ENCODE peak calls at places on chromosomes 6 and 20, in five cellular contexts. One of them, this sample, is unnamed. For H3K9me3, the result is how much of the 10 kb centered on the place peaks cover.

GRCh38 chr6:41719796-41720620 is 15.4 kb downstream of the TFEB start:
- DNase-seq in adrenal gland: no peak
- DNase-seq in heart left ventricle: no peak
- DNase-seq in left ventricle myocardium inferior: no peak
- DNase-seq in tibial nerve: no peak
- DNase-seq in this sample: no peak

GRCh38 chr6:128739112-128739511 is 143.8 kb upstream of the LAMA2 start:
- DNase-seq in tibial nerve: no peak
- DNase-seq in adrenal gland: no peak
- DNase-seq in left ventricle myocardium inferior: no peak
- DNase-seq in heart left ventricle: no peak
- DNase-seq in this sample: no peak

GRCh38 chr6:136791296-136792065 is 796 bp downstream of the MAP3K5 start:
- DNase-seq in left ventricle myocardium inferior: peak
- DNase-seq in heart left ventricle: peak
- DNase-seq in adrenal gland: peak
- DNase-seq in tibial nerve: peak
- DNase-seq in this sample: peak

GRCh38 chr6:105199711-105200110 is 19.9 kb upstream of the POPDC3 start:
- DNase-seq in heart left ventricle: peak
- DNase-seq in tibial nerve: no peak
- DNase-seq in adrenal gland: no peak
- DNase-seq in left ventricle myocardium inferior: peak
- DNase-seq in this sample: no peak

GRCh38 chr20:36493013-36493800 is 48.1 kb upstream of the MYL9 start:
- DNase-seq in heart left ventricle: no peak
- DNase-seq in tibial nerve: no peak
- DNase-seq in left ventricle myocardium inferior: no peak
- DNase-seq in adrenal gland: no peak
- DNase-seq in this sample: no peak

GRCh38 chr20:56579261-56579660 is 46.2 kb downstream of the FAM209B start:
- DNase-seq in left ventricle myocardium inferior: no peak
- DNase-seq in adrenal gland: no peak
- DNase-seq in heart left ventricle: no peak
- DNase-seq in tibial nerve: no peak
- DNase-seq in this sample: no peak

GRCh38 chr6:28880894-28881780 is 42.6 kb downstream of the TRIM27 start:
- DNase-seq in adrenal gland: peak
- DNase-seq in heart left ventricle: peak
- DNase-seq in left ventricle myocardium inferior: peak
- DNase-seq in tibial nerve: peak
- DNase-seq in this sample: peak

GRCh38 chr6:34154668-34155447 is 9.0 kb upstream of the GRM4 start:
- DNase-seq in heart left ventricle: peak
- DNase-seq in left ventricle myocardium inferior: peak
- DNase-seq in tibial nerve: no peak
- DNase-seq in adrenal gland: peak
- DNase-seq in this sample: peak

GRCh38 chr6:169530762-169531143 is 171.1 kb downstream of the WDR27 start:
- DNase-seq in left ventricle myocardium inferior: no peak
- DNase-seq in adrenal gland: no peak
- DNase-seq in heart left ventricle: no peak
- DNase-seq in tibial nerve: no peak
- DNase-seq in this sample: no peak

GRCh38 chr20:3679749-3680700 is 1.8 kb downstream of the ADAM33 start:
- DNase-seq in left ventricle myocardium inferior: peak
- DNase-seq in heart left ventricle: no peak
- DNase-seq in adrenal gland: no peak
- DNase-seq in tibial nerve: no peak
- DNase-seq in this sample: no peak

GRCh38 chr20:6178537-6178936 is 55.7 kb upstream of the FERMT1 start:
- DNase-seq in tibial nerve: no peak
- DNase-seq in heart left ventricle: no peak
- DNase-seq in adrenal gland: no peak
- DNase-seq in left ventricle myocardium inferior: no peak
- DNase-seq in this sample: peak

GRCh38 chr6:47262226-47262625 is 47.5 kb downstream of the TNFRSF21 start:
- DNase-seq in tibial nerve: no peak
- DNase-seq in adrenal gland: no peak
- DNase-seq in left ventricle myocardium inferior: no peak
- DNase-seq in heart left ventricle: no peak
- DNase-seq in this sample: no peak

GRCh38 chr6:97186416-97186999 is 96.5 kb downstream of the MMS22L start:
- DNase-seq in left ventricle myocardium inferior: peak
- DNase-seq in adrenal gland: peak
- DNase-seq in heart left ventricle: peak
- DNase-seq in tibial nerve: peak
- DNase-seq in this sample: peak

GRCh38 chr6:111663232-111663631 is 57.6 kb upstream of the TRAF3IP2 start:
- DNase-seq in left ventricle myocardium inferior: peak
- DNase-seq in adrenal gland: no peak
- DNase-seq in tibial nerve: no peak
- DNase-seq in heart left ventricle: no peak
- DNase-seq in this sample: no peak

GRCh38 chr6:115882174-115882573 is 178.5 kb downstream of the FRK start:
- DNase-seq in left ventricle myocardium inferior: no peak
- DNase-seq in tibial nerve: no peak
- DNase-seq in heart left ventricle: no peak
- DNase-seq in adrenal gland: no peak
- DNase-seq in this sample: no peak

GRCh38 chr6:162190936-162191335 is 536.6 kb downstream of the PRKN start:
- DNase-seq in adrenal gland: no peak
- DNase-seq in left ventricle myocardium inferior: no peak
- DNase-seq in heart left ventricle: no peak
- DNase-seq in tibial nerve: no peak
- DNase-seq in this sample: no peak

GRCh38 chr6:119311514-119312142 is 37.9 kb downstream of the MAN1A1 start:
- DNase-seq in tibial nerve: no peak
- DNase-seq in left ventricle myocardium inferior: no peak
- DNase-seq in adrenal gland: no peak
- DNase-seq in heart left ventricle: no peak
- DNase-seq in this sample: peak

GRCh38 chr6:90369024-90369519 is 72.4 kb upstream of the BACH2 start:
- DNase-seq in left ventricle myocardium inferior: peak
- DNase-seq in adrenal gland: peak
- DNase-seq in tibial nerve: peak
- DNase-seq in heart left ventricle: peak
- DNase-seq in this sample: peak

GRCh38 chr20:50283922-50284810 is 93.5 kb downstream of the CEBPB start:
- DNase-seq in left ventricle myocardium inferior: no peak
- DNase-seq in heart left ventricle: no peak
- DNase-seq in tibial nerve: no peak
- DNase-seq in adrenal gland: no peak
- DNase-seq in this sample: no peak

GRCh38 chr20:51469578-51470520 is 72.7 kb downstream of the NFATC2 start:
- DNase-seq in heart left ventricle: no peak
- DNase-seq in adrenal gland: no peak
- DNase-seq in left ventricle myocardium inferior: no peak
- DNase-seq in tibial nerve: no peak
- DNase-seq in this sample: no peak

GRCh38 chr6:3053231-3053508 is 15.1 kb upstream of the RIPK1 start:
- DNase-seq in adrenal gland: no peak
- DNase-seq in heart left ventricle: no peak
- DNase-seq in left ventricle myocardium inferior: no peak
- DNase-seq in tibial nerve: no peak
- DNase-seq in this sample: no peak

GRCh38 chr6:6685249-6685667 is 96.7 kb downstream of the LY86 start:
- DNase-seq in left ventricle myocardium inferior: no peak
- DNase-seq in heart left ventricle: no peak
- DNase-seq in tibial nerve: no peak
- DNase-seq in adrenal gland: no peak
- DNase-seq in this sample: no peak

GRCh38 chr6:161067749-161068148 is 76.2 kb downstream of the MAP3K4 start:
- DNase-seq in left ventricle myocardium inferior: no peak
- DNase-seq in adrenal gland: no peak
- DNase-seq in heart left ventricle: no peak
- DNase-seq in tibial nerve: no peak
- DNase-seq in this sample: no peak

GRCh38 chr20:1491891-1492642 is 847 bp upstream of the SIRPB2 start:
- DNase-seq in left ventricle myocardium inferior: no peak
- DNase-seq in adrenal gland: no peak
- DNase-seq in tibial nerve: no peak
- DNase-seq in heart left ventricle: no peak
- DNase-seq in this sample: no peak

GRCh38 chr6:14658909-14659561 is 541.5 kb downstream of the CD83 start:
- DNase-seq in left ventricle myocardium inferior: no peak
- DNase-seq in heart left ventricle: no peak
- DNase-seq in tibial nerve: no peak
- DNase-seq in adrenal gland: no peak
- DNase-seq in this sample: no peak

GRCh38 chr20:23622839-23623343 is 14.9 kb downstream of the CST3 start:
- DNase-seq in adrenal gland: peak
- DNase-seq in heart left ventricle: peak
- DNase-seq in left ventricle myocardium inferior: peak
- DNase-seq in tibial nerve: peak
- DNase-seq in this sample: no peak

GRCh38 chr20:59205044-59205443 is 41.4 kb downstream of the ZNF831 start:
- DNase-seq in adrenal gland: no peak
- DNase-seq in tibial nerve: no peak
- DNase-seq in left ventricle myocardium inferior: no peak
- DNase-seq in heart left ventricle: no peak
- DNase-seq in this sample: no peak

GRCh38 chr20:38453941-38454340 is 18.7 kb upstream of the RALGAPB start:
- DNase-seq in heart left ventricle: no peak
- DNase-seq in left ventricle myocardium inferior: no peak
- DNase-seq in adrenal gland: no peak
- DNase-seq in tibial nerve: no peak
- DNase-seq in this sample: no peak

DNA sequence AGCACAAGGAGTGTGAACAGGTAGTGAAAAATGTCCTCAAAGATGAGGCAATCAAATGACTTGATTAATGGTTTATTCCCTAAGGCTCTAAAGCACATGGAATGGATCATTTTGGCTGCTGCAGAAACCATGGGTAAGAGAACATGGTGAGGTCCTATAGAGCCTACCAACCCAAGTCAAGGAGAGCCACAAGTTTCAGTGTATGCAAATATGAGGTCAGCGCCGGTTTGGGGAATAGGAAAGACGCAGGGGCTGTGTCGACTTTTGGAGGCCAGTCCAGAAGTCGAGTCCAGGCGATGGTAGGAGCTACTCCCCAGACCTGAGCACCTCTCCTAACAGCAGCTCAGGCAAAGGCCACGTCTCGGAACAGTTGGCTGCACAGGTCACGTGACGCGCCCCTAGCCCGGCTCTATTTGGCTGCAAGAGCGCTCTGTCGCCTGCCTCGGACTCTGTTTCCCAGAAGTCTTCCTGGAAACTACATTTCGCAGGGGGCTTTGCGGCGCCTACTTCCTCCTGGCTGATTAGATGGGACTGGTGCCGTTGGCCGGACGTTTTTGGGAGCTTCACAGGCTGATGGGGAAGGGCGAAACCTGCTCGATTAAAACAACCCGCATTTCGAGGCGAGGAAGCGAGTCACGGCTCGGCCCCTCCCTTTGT is 74.4 kb upstream of the CHD6 start:
- DNase-seq in left ventricle myocardium inferior: peak
- DNase-seq in adrenal gland: peak
- DNase-seq in heart left ventricle: peak
- DNase-seq in tibial nerve: peak
- DNase-seq in this sample: peak
- H3K27ac ChIP-seq in left ventricle myocardium inferior: peak
- H3K27ac ChIP-seq in adrenal gland: peak
- H3K27ac ChIP-seq in heart left ventricle: peak
- H3K27ac ChIP-seq in tibial nerve: peak
- H3K27ac ChIP-seq in this sample: peak

GRCh38 chr20:54545959-54546358 is 70.6 kb downstream of the DOK5 start:
- DNase-seq in left ventricle myocardium inferior: no peak
- DNase-seq in heart left ventricle: no peak
- DNase-seq in tibial nerve: no peak
- DNase-seq in adrenal gland: no peak
- DNase-seq in this sample: no peak
- H3K9me3 ChIP-seq in left ventricle myocardium inferior: under half
- H3K9me3 ChIP-seq in heart left ventricle: under half
- H3K9me3 ChIP-seq in tibial nerve: under half
- H3K9me3 ChIP-seq in adrenal gland: under half
- H3K9me3 ChIP-seq in this sample: under half

GRCh38 chr6:147322299-147323162 is 118.3 kb downstream of the STXBP5 start:
- DNase-seq in tibial nerve: no peak
- DNase-seq in adrenal gland: no peak
- DNase-seq in heart left ventricle: no peak
- DNase-seq in left ventricle myocardium inferior: no peak
- DNase-seq in this sample: no peak
- H3K4me3 ChIP-seq in tibial nerve: no peak
- H3K4me3 ChIP-seq in adrenal gland: no peak
- H3K4me3 ChIP-seq in heart left ventricle: no peak
- H3K4me3 ChIP-seq in left ventricle myocardium inferior: no peak
- H3K4me3 ChIP-seq in this sample: no peak

GRCh38 chr6:1554881-1555569 is 54.7 kb upstream of the FOXC1 start:
- DNase-seq in heart left ventricle: peak
- DNase-seq in left ventricle myocardium inferior: peak
- DNase-seq in tibial nerve: peak
- DNase-seq in adrenal gland: peak
- DNase-seq in this sample: no peak
- H3K27ac ChIP-seq in heart left ventricle: peak
- H3K27ac ChIP-seq in left ventricle myocardium inferior: peak
- H3K27ac ChIP-seq in tibial nerve: peak
- H3K27ac ChIP-seq in adrenal gland: no peak
- H3K27ac ChIP-seq in this sample: no peak

DNA sequence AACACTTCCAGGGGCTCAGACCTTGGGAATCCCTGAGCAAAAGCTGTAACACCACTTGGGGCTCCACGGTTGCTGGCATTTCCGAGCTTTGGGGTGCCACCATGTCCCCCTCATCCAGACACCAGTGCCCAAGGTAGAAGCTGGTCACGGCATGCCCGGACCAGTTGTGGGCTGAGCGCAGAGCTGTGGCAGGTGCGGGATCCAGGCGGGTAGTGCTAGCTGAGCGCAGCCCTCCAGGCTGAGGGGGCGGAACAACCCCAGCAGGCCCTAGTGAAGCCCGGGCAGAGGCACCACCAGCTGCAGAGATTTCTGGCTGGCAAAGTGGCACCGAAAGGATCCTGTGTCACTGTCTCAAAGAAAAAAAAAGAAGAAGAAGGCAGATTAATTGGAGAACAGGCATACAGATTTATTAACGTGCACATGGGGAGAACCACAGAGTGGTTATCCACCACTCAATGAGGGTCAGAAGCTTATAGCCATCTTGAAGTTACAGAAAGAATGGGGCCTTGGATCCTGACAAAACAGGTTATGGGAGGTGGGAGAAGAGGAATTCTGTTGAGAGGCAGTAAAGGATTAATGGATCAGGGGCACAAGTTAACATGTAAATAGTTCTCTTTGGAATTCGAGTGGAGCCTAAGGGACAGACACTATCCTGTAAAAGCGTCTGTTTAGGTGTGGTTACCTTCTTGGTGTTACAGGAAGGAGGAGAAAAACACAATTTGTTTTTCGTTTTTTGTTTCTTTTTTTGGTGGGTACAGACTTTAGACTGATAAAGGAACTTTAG is 107.5 kb downstream of the CD24 start:
- DNase-seq in heart left ventricle: no peak
- DNase-seq in tibial nerve: no peak
- DNase-seq in left ventricle myocardium inferior: no peak
- DNase-seq in adrenal gland: no peak
- DNase-seq in this sample: no peak
- H3K9me3 ChIP-seq in heart left ventricle: under half
- H3K9me3 ChIP-seq in tibial nerve: under half
- H3K9me3 ChIP-seq in left ventricle myocardium inferior: under half
- H3K9me3 ChIP-seq in adrenal gland: under half
- H3K9me3 ChIP-seq in this sample: under half